ENCODE peak calls at places on chromosome 4, in four cellular contexts. O is adipocyte, H is PC-3, V is pancreas. I is an unnamed sample. For H3K4me1, the result is how much of the 10 kb centered on the place peaks cover.

GRCh38 chr4:85498068-85498733 is 23.3 kb downstream of the ARHGAP24 start:
- DNase-seq in O (peak), H (peak), V (peak), I (no peak)

GRCh38 chr4:165293927-165294649 is 33.4 kb upstream of the MSMO1 start:
- DNase-seq in O (peak), H (no peak), V (no peak), I (no peak)

GRCh38 chr4:71132486-71132885 is 139.0 kb downstream of the DCK start:
- DNase-seq in O (peak), H (no peak), V (no peak), I (no peak)

GRCh38 chr4:152696764-152697250 is 17.0 kb upstream of the TMEM154 start:
- DNase-seq in O (peak), H (peak), V (no peak), I (no peak)

GRCh38 chr4:72567821-72568620 is 1.0 kb downstream of the ADAMTS3 start:
- DNase-seq in O (peak), H (peak), V (peak), I (peak)

GRCh38 chr4:161525121-161525520 is 638.7 kb downstream of the FSTL5 start:
- DNase-seq in O (no peak), H (no peak), V (no peak), I (no peak)

GRCh38 chr4:8182858-8183725 is 16.0 kb upstream of the SH3TC1 start:
- DNase-seq in O (peak), H (peak), V (peak), I (peak)

GRCh38 chr4:151584101-151584500 is 175.1 kb downstream of the FHIP1A start:
- DNase-seq in O (no peak), H (no peak), V (no peak), I (no peak)

GRCh38 chr4:336099-336892 is 1.3 kb upstream of the ZNF141 start:
- DNase-seq in O (peak), H (no peak), V (peak), I (no peak)

GRCh38 chr4:113701156-113701555 is 60.4 kb downstream of the CAMK2D start:
- DNase-seq in O (no peak), H (no peak), V (no peak), I (no peak)

GRCh38 chr4:168614316-168615057 is 117.6 kb downstream of the PALLD start:
- DNase-seq in O (peak), H (no peak), V (no peak), I (no peak)

GRCh38 chr4:165335163-165335703 is 7.8 kb downstream of the MSMO1 start:
- DNase-seq in O (no peak), H (no peak), V (no peak), I (no peak)

GRCh38 chr4:94803181-94803580 is 45.4 kb downstream of the BMPR1B start:
- DNase-seq in O (peak), H (no peak), V (no peak), I (no peak)

GRCh38 chr4:159141193-159141592 is 38.3 kb downstream of the RAPGEF2 start:
- DNase-seq in O (peak), H (no peak), V (no peak), I (no peak)

GRCh38 chr4:5710962-5711478 is at the start of gene EVC:
- DNase-seq in O (peak), H (peak), V (peak), I (peak)
- H3K4me1 ChIP-seq in O (under half), H (under half), V (under half), I (half or more)

GRCh38 chr4:189049682-189050081 is 891.0 kb upstream of the FRG1 start:
- DNase-seq in O (no peak), H (no peak), V (no peak), I (no peak)
- H3K4me1 ChIP-seq in O (under half), H (under half), V (under half), I (under half)

DNA sequence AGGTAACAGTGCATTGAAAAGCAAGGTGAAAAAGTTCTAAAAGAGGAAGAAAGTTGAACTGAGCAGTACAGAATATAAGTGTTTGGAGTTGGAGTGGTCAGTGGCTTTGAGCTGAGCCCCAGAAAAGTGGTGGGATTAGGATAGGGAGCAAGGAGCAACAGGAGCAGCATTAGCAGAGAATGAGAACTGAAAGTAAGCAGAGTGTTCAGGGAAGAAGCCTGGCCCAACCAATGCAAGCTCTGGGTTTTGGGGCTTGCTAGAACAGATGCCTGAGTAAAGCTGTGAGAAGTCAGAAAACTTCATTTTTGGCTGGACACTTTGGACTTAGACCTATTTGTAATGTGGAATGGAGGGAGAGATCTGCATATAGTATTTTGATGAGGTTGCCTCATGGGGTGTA is 17.8 kb downstream of the JADE1 start:
- DNase-seq in O (peak), H (no peak), V (no peak), I (no peak)
- H3K4me1 ChIP-seq in O (half or more), H (under half), V (under half), I (half or more)

DNA sequence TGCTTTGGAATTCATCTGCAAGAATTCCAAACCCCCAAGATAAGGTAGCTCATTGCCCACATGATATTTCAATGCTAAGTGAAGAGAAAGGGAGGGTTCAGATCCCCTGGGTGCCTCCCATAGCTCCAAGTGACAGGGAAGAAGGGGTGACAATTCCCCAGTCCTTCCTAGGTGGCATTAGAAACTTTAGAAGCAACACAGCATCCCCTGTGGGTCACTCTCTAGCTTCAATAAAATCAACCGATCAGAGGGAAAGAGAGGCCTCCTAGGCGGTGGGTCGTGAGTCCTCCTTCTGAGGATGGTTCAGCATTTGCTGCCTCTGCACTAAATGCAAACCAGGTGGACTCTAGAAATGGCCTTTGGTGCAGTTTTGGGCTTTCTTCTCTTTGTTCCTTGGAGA is 84.5 kb downstream of the MGST2 start:
- DNase-seq in O (no peak), H (no peak), V (no peak), I (no peak)
- H3K4me1 ChIP-seq in O (under half), H (under half), V (under half), I (under half)

DNA sequence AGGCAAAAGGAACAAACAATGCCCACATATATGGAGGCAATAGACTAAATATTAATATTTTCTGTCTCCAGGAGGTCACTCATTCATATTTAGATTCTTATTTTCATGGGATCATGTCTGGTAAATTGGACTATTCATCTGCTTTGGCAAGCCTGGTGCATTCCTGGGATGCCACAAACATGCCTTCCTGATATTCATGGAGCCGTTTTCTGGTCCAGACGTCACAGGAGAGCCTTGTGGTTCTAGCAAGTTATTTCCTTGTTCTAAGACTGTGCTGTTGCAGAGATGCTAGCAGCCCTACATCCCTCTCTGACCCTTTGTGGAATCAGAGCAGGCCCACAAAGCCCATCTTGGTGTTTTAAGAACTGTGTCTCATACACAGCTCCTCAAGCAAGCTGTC is 16.1 kb upstream of the EXOSC9 start:
- DNase-seq in O (peak), H (peak), V (peak), I (no peak)
- H3K4me1 ChIP-seq in O (under half), H (under half), V (under half), I (under half)

DNA sequence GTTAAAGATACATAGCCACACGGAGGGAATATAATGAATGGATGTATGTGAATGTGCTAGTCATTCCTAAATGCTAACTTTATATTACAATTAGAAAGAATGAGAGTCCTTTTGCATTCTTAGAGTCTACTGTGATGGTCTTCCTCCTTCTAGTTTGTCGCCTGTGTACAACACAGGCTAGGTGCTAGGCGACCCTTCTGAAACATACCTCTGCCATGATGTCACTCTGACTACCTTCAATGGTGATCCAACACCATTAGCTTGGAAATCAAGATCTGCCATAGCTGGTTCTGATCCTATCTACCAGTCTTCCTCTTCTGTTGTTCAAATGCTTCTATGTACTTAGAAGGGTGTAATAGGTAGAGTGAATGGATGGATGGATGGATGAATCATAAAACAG is 151.2 kb downstream of the MGST2 start:
- DNase-seq in O (no peak), H (no peak), V (no peak), I (peak)
- H3K4me1 ChIP-seq in O (under half), H (under half), V (under half), I (under half)